ENCODE peak calls at places on chromosome 20, in four cellular contexts. C is PC-3, F is MM.1S, B is GM23248. E is an unnamed sample.

GRCh38 chr20:50691585-50692552 is 527 bp upstream of the RIPOR3 start:
- DNase-seq in C (no peak), F (no peak), B (peak; percentile 80), E (peak; percentile 64)

GRCh38 chr20:21548390-21549035 is 34.6 kb upstream of the NKX2-2 start:
- DNase-seq in C (no peak), F (peak; percentile 93), B (no peak), E (no peak)

GRCh38 chr20:63854766-63855362 is 6.4 kb upstream of the ABHD16B start:
- DNase-seq in C (no peak), F (no peak), B (peak; percentile 41), E (no peak)

GRCh38 chr20:2292711-2293110 is 3.1 kb upstream of the TGM3 start:
- DNase-seq in C (no peak), F (no peak), B (peak; percentile 53), E (no peak)

GRCh38 chr20:12028771-12029170 is 111.1 kb downstream of the BTBD3 start:
- DNase-seq in C (no peak), F (no peak), B (no peak), E (no peak)

GRCh38 chr20:61765081-61765870 is 300.4 kb downstream of the TAF4 start:
- DNase-seq in C (no peak), F (no peak), B (no peak), E (no peak)

GRCh38 chr20:63070771-63071540 is 64.2 kb upstream of the BHLHE23 start:
- DNase-seq in C (no peak), F (no peak), B (no peak), E (no peak)

GRCh38 chr20:19812056-19812455 is 54.0 kb downstream of the RIN2 start:
- DNase-seq in C (no peak), F (no peak), B (no peak), E (peak; percentile 65)

GRCh38 chr20:13525225-13525940 is 113.3 kb downstream of the TASP1 start:
- DNase-seq in C (peak; percentile 82), F (no peak), B (peak; percentile 90), E (peak; percentile 93)

GRCh38 chr20:50575869-50576720 is 65.9 kb downstream of the PTPN1 start:
- DNase-seq in C (peak; percentile 68), F (no peak), B (peak; percentile 79), E (peak; percentile 46)

GRCh38 chr20:25308671-25309394 is 60.9 kb downstream of the PYGB start:
- DNase-seq in C (peak; percentile 57), F (no peak), B (peak; percentile 84), E (peak; percentile 82)

GRCh38 chr20:60253471-60253870 is 295.2 kb downstream of the CDH26 start:
- DNase-seq in C (no peak), F (no peak), B (no peak), E (no peak)

GRCh38 chr20:57382516-57382915 is 8.7 kb upstream of the RBM38 start:
- DNase-seq in C (no peak), F (no peak), B (no peak), E (no peak)
- H3K4me2 ChIP-seq in C (no peak overlapping the region), F (no peak overlapping the region), B (no peak overlapping the region), E (no peak overlapping the region)

GRCh38 chr20:34710568-34710839 is 6.4 kb downstream of the TP53INP2 start:
- DNase-seq in C (no peak), F (no peak), B (no peak), E (no peak)
- H2AFZ ChIP-seq in C (no peak overlapping the region), F (peak overlapping the region; percentile 67), B (no peak overlapping the region), E (no peak overlapping the region)

DNA sequence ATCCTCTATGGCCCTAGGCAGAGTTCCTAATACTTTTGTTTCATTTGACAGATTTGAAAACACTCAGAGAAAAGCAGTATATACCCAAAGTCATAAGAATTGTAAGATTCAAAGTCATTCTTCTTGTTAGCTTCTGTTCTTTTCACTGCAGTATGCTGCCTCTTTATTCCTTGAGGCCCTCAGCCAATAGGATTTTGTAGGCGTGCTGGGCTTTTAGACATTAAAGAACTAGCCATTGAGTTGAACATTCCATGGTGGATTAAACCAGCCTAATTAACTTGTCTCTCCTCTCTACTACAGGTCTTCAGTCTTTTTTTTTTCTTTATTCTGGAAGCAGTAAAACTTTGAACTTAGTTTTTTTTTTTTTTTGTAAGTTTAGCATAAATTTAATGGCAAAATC is 186.3 kb downstream of the PLCB4 start:
- DNase-seq in C (no peak), F (no peak), B (no peak), E (no peak)
- H3K4me3 ChIP-seq in C (no peak overlapping the region), F (no peak overlapping the region), B (no peak overlapping the region), E (no peak overlapping the region)

DNA sequence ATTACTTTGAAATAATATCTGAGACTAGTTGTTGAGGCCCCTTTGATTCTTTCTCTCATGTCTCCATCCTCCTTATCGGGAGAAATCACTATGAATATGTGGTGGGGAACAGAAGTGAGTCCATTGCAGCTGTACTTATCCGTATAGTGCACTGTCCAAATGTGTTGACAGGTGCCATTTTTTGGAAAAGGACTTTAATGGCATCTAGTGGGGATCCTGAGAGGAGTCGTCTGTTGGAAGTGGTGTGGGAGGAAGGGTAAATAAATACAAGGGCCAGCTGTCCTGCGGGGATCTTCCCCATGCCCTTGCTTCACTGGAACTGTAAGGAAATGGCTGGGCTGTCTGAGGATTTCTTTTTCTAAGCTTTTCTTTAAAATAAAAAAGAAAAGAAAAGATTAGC is 19.4 kb downstream of the TPX2 start:
- DNase-seq in C (no peak), F (no peak), B (no peak), E (no peak)
- H3K4me2 ChIP-seq in C (no peak overlapping the region), F (no peak overlapping the region), B (no peak overlapping the region), E (no peak overlapping the region)

E was measured in fibroblast of lung.